ENCODE peak calls at places on chromosomes 12 and 14, in eight cellular contexts. One of them, this sample, is unnamed.

GRCh38 chr12:68334136-68334535 is 2.0 kb upstream of the MDM1 start:
- DNase-seq in mesenchymal stem cell: no peak
- DNase-seq in neural progenitor cell: peak; percentile 36
- DNase-seq in GM23338: peak; percentile 41
- DNase-seq in K562: no peak
- DNase-seq in fibroblast of lung: no peak
- DNase-seq in MM.1S: no peak
- DNase-seq in lower lobe of right lung: no peak
- DNase-seq in this sample: no peak

GRCh38 chr14:77565289-77566081 is 51.0 kb downstream of the SPTLC2 start:
- DNase-seq in mesenchymal stem cell: no peak
- DNase-seq in neural progenitor cell: no peak
- DNase-seq in GM23338: no peak
- DNase-seq in K562: no peak
- DNase-seq in fibroblast of lung: peak; percentile 28
- DNase-seq in MM.1S: no peak
- DNase-seq in lower lobe of right lung: no peak
- DNase-seq in this sample: no peak

GRCh38 chr14:69091695-69092094 is 61.2 kb downstream of the DCAF5 start:
- DNase-seq in mesenchymal stem cell: no peak
- DNase-seq in neural progenitor cell: no peak
- DNase-seq in GM23338: no peak
- DNase-seq in K562: no peak
- DNase-seq in fibroblast of lung: no peak
- DNase-seq in MM.1S: no peak
- DNase-seq in lower lobe of right lung: no peak
- DNase-seq in this sample: no peak

GRCh38 chr12:102603021-102603420 is 122.7 kb upstream of the IGF1 start:
- DNase-seq in mesenchymal stem cell: no peak
- DNase-seq in neural progenitor cell: no peak
- DNase-seq in GM23338: no peak
- DNase-seq in K562: no peak
- DNase-seq in fibroblast of lung: no peak
- DNase-seq in MM.1S: no peak
- DNase-seq in lower lobe of right lung: no peak
- DNase-seq in this sample: no peak

GRCh38 chr12:77231548-77231947 is 166.2 kb upstream of the E2F7 start:
- DNase-seq in mesenchymal stem cell: peak; percentile 5
- DNase-seq in neural progenitor cell: no peak
- DNase-seq in GM23338: no peak
- DNase-seq in K562: no peak
- DNase-seq in fibroblast of lung: peak; percentile 92
- DNase-seq in MM.1S: no peak
- DNase-seq in lower lobe of right lung: peak; percentile 64
- DNase-seq in this sample: no peak

GRCh38 chr12:53184828-53185227 is 4.1 kb upstream of the CSAD start:
- DNase-seq in mesenchymal stem cell: no peak
- DNase-seq in neural progenitor cell: no peak
- DNase-seq in GM23338: no peak
- DNase-seq in K562: no peak
- DNase-seq in fibroblast of lung: no peak
- DNase-seq in MM.1S: no peak
- DNase-seq in lower lobe of right lung: no peak
- DNase-seq in this sample: no peak

GRCh38 chr12:67223225-67223624 is 45.9 kb upstream of the CAND1 start:
- DNase-seq in mesenchymal stem cell: no peak
- DNase-seq in neural progenitor cell: no peak
- DNase-seq in GM23338: no peak
- DNase-seq in K562: no peak
- DNase-seq in fibroblast of lung: no peak
- DNase-seq in MM.1S: no peak
- DNase-seq in lower lobe of right lung: no peak
- DNase-seq in this sample: no peak

GRCh38 chr12:10205251-10205807 is 7.3 kb upstream of the GABARAPL1 start:
- DNase-seq in mesenchymal stem cell: peak; percentile 85
- DNase-seq in neural progenitor cell: no peak
- DNase-seq in GM23338: no peak
- DNase-seq in K562: no peak
- DNase-seq in fibroblast of lung: no peak
- DNase-seq in MM.1S: no peak
- DNase-seq in lower lobe of right lung: no peak
- DNase-seq in this sample: no peak

GRCh38 chr12:68844788-68845695 is 37.1 kb downstream of the MDM2 start:
- DNase-seq in mesenchymal stem cell: no peak
- DNase-seq in neural progenitor cell: no peak
- DNase-seq in GM23338: no peak
- DNase-seq in K562: no peak
- DNase-seq in fibroblast of lung: no peak
- DNase-seq in MM.1S: no peak
- DNase-seq in lower lobe of right lung: no peak
- DNase-seq in this sample: no peak

GRCh38 chr14:65255583-65256443 is 153.5 kb upstream of the MAX start:
- DNase-seq in mesenchymal stem cell: peak; percentile 22
- DNase-seq in neural progenitor cell: peak; percentile 63
- DNase-seq in GM23338: peak; percentile 94
- DNase-seq in K562: no peak
- DNase-seq in fibroblast of lung: no peak
- DNase-seq in MM.1S: no peak
- DNase-seq in lower lobe of right lung: peak; percentile 67
- DNase-seq in this sample: peak; percentile 85

GRCh38 chr12:50353869-50354593 is 42.4 kb downstream of the FAM186A start:
- DNase-seq in mesenchymal stem cell: peak; percentile 55
- DNase-seq in neural progenitor cell: no peak
- DNase-seq in GM23338: no peak
- DNase-seq in K562: no peak
- DNase-seq in fibroblast of lung: peak; percentile 57
- DNase-seq in MM.1S: no peak
- DNase-seq in lower lobe of right lung: no peak
- DNase-seq in this sample: no peak

GRCh38 chr12:6074979-6075585 is 49.4 kb downstream of the VWF start:
- DNase-seq in mesenchymal stem cell: no peak
- DNase-seq in neural progenitor cell: peak; percentile 51
- DNase-seq in GM23338: peak; percentile 52
- DNase-seq in K562: no peak
- DNase-seq in fibroblast of lung: no peak
- DNase-seq in MM.1S: peak; percentile 20
- DNase-seq in lower lobe of right lung: peak; percentile 69
- DNase-seq in this sample: no peak

GRCh38 chr12:38875571-38876228 is 29.7 kb downstream of the CPNE8 start:
- DNase-seq in mesenchymal stem cell: no peak
- DNase-seq in neural progenitor cell: no peak
- DNase-seq in GM23338: no peak
- DNase-seq in K562: no peak
- DNase-seq in fibroblast of lung: no peak
- DNase-seq in MM.1S: no peak
- DNase-seq in lower lobe of right lung: no peak
- DNase-seq in this sample: no peak

GRCh38 chr12:112714166-112714565 is 77.4 kb upstream of the RPH3A start:
- DNase-seq in mesenchymal stem cell: no peak
- DNase-seq in neural progenitor cell: no peak
- DNase-seq in GM23338: no peak
- DNase-seq in K562: no peak
- DNase-seq in fibroblast of lung: no peak
- DNase-seq in MM.1S: no peak
- DNase-seq in lower lobe of right lung: no peak
- DNase-seq in this sample: no peak

GRCh38 chr14:20683896-20684661 is at the start of gene RNASE4:
- DNase-seq in mesenchymal stem cell: peak; percentile 93
- DNase-seq in neural progenitor cell: peak; percentile 77
- DNase-seq in GM23338: peak; percentile 87
- DNase-seq in K562: peak; percentile 61
- DNase-seq in fibroblast of lung: peak; percentile 90
- DNase-seq in MM.1S: peak; percentile 68
- DNase-seq in lower lobe of right lung: peak; percentile 93
- DNase-seq in this sample: no peak

GRCh38 chr12:14259481-14260010 is 105.9 kb upstream of the ATF7IP start:
- DNase-seq in mesenchymal stem cell: no peak
- DNase-seq in neural progenitor cell: no peak
- DNase-seq in GM23338: no peak
- DNase-seq in K562: no peak
- DNase-seq in fibroblast of lung: no peak
- DNase-seq in MM.1S: no peak
- DNase-seq in lower lobe of right lung: no peak
- DNase-seq in this sample: no peak

GRCh38 chr12:52079576-52080402 is at the start of gene SMIM41:
- DNase-seq in mesenchymal stem cell: no peak
- DNase-seq in neural progenitor cell: no peak
- DNase-seq in GM23338: peak; percentile 75
- DNase-seq in K562: no peak
- DNase-seq in fibroblast of lung: peak; percentile 43
- DNase-seq in MM.1S: no peak
- DNase-seq in lower lobe of right lung: peak; percentile 43
- DNase-seq in this sample: no peak

GRCh38 chr14:98725196-98725595 is 546.8 kb downstream of the BCL11B start:
- DNase-seq in mesenchymal stem cell: no peak
- DNase-seq in neural progenitor cell: no peak
- DNase-seq in GM23338: no peak
- DNase-seq in K562: no peak
- DNase-seq in fibroblast of lung: no peak
- DNase-seq in MM.1S: peak; percentile 60
- DNase-seq in lower lobe of right lung: no peak
- DNase-seq in this sample: no peak

DNA sequence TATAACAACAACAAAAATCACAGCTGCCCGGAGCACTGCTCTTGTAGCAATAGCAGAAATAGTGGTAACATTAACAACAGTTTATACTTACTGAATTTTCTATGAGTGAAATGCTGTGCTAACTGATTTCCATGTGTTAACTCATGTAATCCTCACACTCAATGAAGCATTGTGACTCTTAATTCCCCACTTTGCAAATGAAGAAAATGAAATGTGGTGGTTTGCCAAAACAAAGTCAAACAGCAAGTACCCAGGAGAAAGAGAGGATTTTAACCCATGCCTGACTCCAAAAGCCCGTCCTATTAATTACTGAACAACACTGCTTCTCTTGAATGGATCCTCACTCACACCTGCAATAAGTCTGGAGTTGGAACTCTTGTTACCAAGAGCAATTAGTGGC is 123.5 kb downstream of the MED13L start:
- DNase-seq in mesenchymal stem cell: no peak
- DNase-seq in neural progenitor cell: no peak
- DNase-seq in GM23338: peak; percentile 31
- DNase-seq in K562: no peak
- DNase-seq in fibroblast of lung: no peak
- DNase-seq in MM.1S: no peak
- DNase-seq in lower lobe of right lung: no peak
- DNase-seq in this sample: no peak
- H3K4me1 ChIP-seq in mesenchymal stem cell: peaks cover 7% of the 10 kb centered on the region
- H3K4me1 ChIP-seq in neural progenitor cell: peaks cover 78% of the 10 kb centered on the region
- H3K4me1 ChIP-seq in GM23338: peaks cover 58% of the 10 kb centered on the region
- H3K4me1 ChIP-seq in K562: no peaks in the 10 kb centered on the region
- H3K4me1 ChIP-seq in fibroblast of lung: peaks cover 5% of the 10 kb centered on the region
- H3K4me1 ChIP-seq in MM.1S: no peaks in the 10 kb centered on the region
- H3K4me1 ChIP-seq in lower lobe of right lung: peaks cover 53% of the 10 kb centered on the region
- H3K4me1 ChIP-seq in this sample: peaks cover 1% of the 10 kb centered on the region

DNA sequence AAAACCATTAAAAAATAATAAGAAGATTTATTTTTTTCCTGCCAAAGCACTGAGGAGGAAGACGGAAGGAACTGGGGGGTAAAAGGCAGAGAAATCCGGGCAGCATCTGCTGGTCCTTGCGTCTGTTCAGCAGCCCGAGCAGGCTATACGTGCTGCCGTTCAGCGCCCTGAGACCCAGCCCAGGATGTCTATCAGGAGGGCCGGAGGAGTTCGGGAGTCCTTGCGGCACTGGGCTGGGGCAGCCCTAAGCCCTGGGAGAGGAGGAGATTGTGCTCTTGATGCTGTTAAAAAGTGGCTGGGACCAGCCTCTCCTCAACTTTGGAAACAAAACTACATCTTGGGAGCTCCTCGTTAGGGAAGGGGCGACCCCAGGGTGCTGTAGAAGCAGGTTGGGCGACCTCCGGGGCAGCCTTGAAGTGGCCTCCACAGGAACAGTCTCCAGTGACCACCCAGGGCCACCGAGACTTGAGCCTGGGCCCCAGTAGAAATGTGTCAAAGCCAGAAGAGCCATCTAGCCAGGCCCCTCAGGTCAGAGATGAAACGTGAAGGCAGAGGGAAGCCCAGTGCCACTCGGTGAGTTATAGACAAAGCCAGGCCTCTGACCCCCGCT is 14.3 kb downstream of the PGF start:
- DNase-seq in mesenchymal stem cell: no peak
- DNase-seq in neural progenitor cell: no peak
- DNase-seq in GM23338: no peak
- DNase-seq in K562: no peak
- DNase-seq in fibroblast of lung: no peak
- DNase-seq in MM.1S: no peak
- DNase-seq in lower lobe of right lung: no peak
- DNase-seq in this sample: no peak
- H3K4me1 ChIP-seq in mesenchymal stem cell: peaks cover 26% of the 10 kb centered on the region
- H3K4me1 ChIP-seq in neural progenitor cell: no peaks in the 10 kb centered on the region
- H3K4me1 ChIP-seq in GM23338: peaks cover 2% of the 10 kb centered on the region
- H3K4me1 ChIP-seq in K562: peaks cover 35% of the 10 kb centered on the region
- H3K4me1 ChIP-seq in fibroblast of lung: peaks cover 24% of the 10 kb centered on the region
- H3K4me1 ChIP-seq in MM.1S: no peaks in the 10 kb centered on the region
- H3K4me1 ChIP-seq in lower lobe of right lung: peaks cover 50% of the 10 kb centered on the region
- H3K4me1 ChIP-seq in this sample: peaks cover 1% of the 10 kb centered on the region

GRCh38 chr14:66359500-66359899 is 126.7 kb upstream of the CCDC196 start:
- DNase-seq in mesenchymal stem cell: peak; percentile 62
- DNase-seq in neural progenitor cell: peak; percentile 79
- DNase-seq in GM23338: peak; percentile 84
- DNase-seq in K562: peak; percentile 6
- DNase-seq in fibroblast of lung: peak; percentile 75
- DNase-seq in MM.1S: peak; percentile 44
- DNase-seq in lower lobe of right lung: no peak
- DNase-seq in this sample: peak; percentile 35
- H3K4me1 ChIP-seq in mesenchymal stem cell: no peaks in the 10 kb centered on the region
- H3K4me1 ChIP-seq in neural progenitor cell: peaks cover 3% of the 10 kb centered on the region
- H3K4me1 ChIP-seq in GM23338: peaks cover 7% of the 10 kb centered on the region
- H3K4me1 ChIP-seq in K562: no peaks in the 10 kb centered on the region
- H3K4me1 ChIP-seq in fibroblast of lung: no peaks in the 10 kb centered on the region
- H3K4me1 ChIP-seq in MM.1S: no peaks in the 10 kb centered on the region
- H3K4me1 ChIP-seq in lower lobe of right lung: no peaks in the 10 kb centered on the region
- H3K4me1 ChIP-seq in this sample: peaks cover 1% of the 10 kb centered on the region

GRCh38 chr14:105482486-105483110 is 4.1 kb upstream of the CRIP1 start:
- DNase-seq in mesenchymal stem cell: no peak
- DNase-seq in neural progenitor cell: no peak
- DNase-seq in GM23338: no peak
- DNase-seq in K562: no peak
- DNase-seq in fibroblast of lung: no peak
- DNase-seq in MM.1S: no peak
- DNase-seq in lower lobe of right lung: no peak
- DNase-seq in this sample: no peak

GRCh38 chr14:105484997-105485393 is 1.7 kb upstream of the CRIP1 start:
- DNase-seq in mesenchymal stem cell: no peak
- DNase-seq in neural progenitor cell: no peak
- DNase-seq in GM23338: no peak
- DNase-seq in K562: no peak
- DNase-seq in fibroblast of lung: no peak
- DNase-seq in MM.1S: no peak
- DNase-seq in lower lobe of right lung: no peak
- DNase-seq in this sample: no peak

GRCh38 chr14:105483300-105484068 is 3.2 kb upstream of the CRIP1 start:
- DNase-seq in mesenchymal stem cell: no peak
- DNase-seq in neural progenitor cell: no peak
- DNase-seq in GM23338: no peak
- DNase-seq in K562: no peak
- DNase-seq in fibroblast of lung: no peak
- DNase-seq in MM.1S: no peak
- DNase-seq in lower lobe of right lung: no peak
- DNase-seq in this sample: no peak

GRCh38 chr14:105485720-105486332 is 860 bp upstream of the CRIP1 start:
- DNase-seq in mesenchymal stem cell: peak; percentile 57
- DNase-seq in neural progenitor cell: peak; percentile 81
- DNase-seq in GM23338: peak; percentile 92
- DNase-seq in K562: peak; percentile 81
- DNase-seq in fibroblast of lung: no peak
- DNase-seq in MM.1S: no peak
- DNase-seq in lower lobe of right lung: no peak
- DNase-seq in this sample: no peak

GRCh38 chr14:105484069-105484996 is 2.4 kb upstream of the CRIP1 start:
- DNase-seq in mesenchymal stem cell: peak; percentile 74
- DNase-seq in neural progenitor cell: peak; percentile 45
- DNase-seq in GM23338: no peak
- DNase-seq in K562: no peak
- DNase-seq in fibroblast of lung: no peak
- DNase-seq in MM.1S: no peak
- DNase-seq in lower lobe of right lung: peak; percentile 73
- DNase-seq in this sample: no peak
- H3K4me1 ChIP-seq in mesenchymal stem cell: peaks cover 54% of the 10 kb centered on the region
- H3K4me1 ChIP-seq in neural progenitor cell: peaks cover 35% of the 10 kb centered on the region
- H3K4me1 ChIP-seq in GM23338: peaks cover 9% of the 10 kb centered on the region
- H3K4me1 ChIP-seq in K562: peaks cover 95% of the 10 kb centered on the region
- H3K4me1 ChIP-seq in fibroblast of lung: peaks cover 15% of the 10 kb centered on the region
- H3K4me1 ChIP-seq in MM.1S: peaks cover 16% of the 10 kb centered on the region
- H3K4me1 ChIP-seq in lower lobe of right lung: peaks cover 98% of the 10 kb centered on the region
- H3K4me1 ChIP-seq in this sample: peaks cover 12% of the 10 kb centered on the region